ENCODE peak calls at places on chromosome 4, in nine cellular contexts. One of them, this sample, is unnamed.

GRCh38 chr4:102497986-102498385 is 3.2 kb upstream of the NFKB1 start:
- DNase-seq in upper lobe of left lung: no peak
- DNase-seq in AG09309: no peak
- DNase-seq in GM13977: no peak
- DNase-seq in left ventricle myocardium inferior: no peak
- DNase-seq in left lung: no peak
- DNase-seq in GM03348: no peak
- DNase-seq in K562: no peak
- DNase-seq in NCI-H1105: no peak
- DNase-seq in this sample: no peak

GRCh38 chr4:169116270-169116901 is 106.3 kb upstream of the CBR4 start:
- DNase-seq in upper lobe of left lung: no peak
- DNase-seq in AG09309: no peak
- DNase-seq in GM13977: no peak
- DNase-seq in left ventricle myocardium inferior: no peak
- DNase-seq in left lung: peak; percentile 72
- DNase-seq in GM03348: no peak
- DNase-seq in K562: no peak
- DNase-seq in NCI-H1105: no peak
- DNase-seq in this sample: no peak

GRCh38 chr4:114264452-114264851 is 285.0 kb upstream of the ARSJ start:
- DNase-seq in upper lobe of left lung: no peak
- DNase-seq in AG09309: no peak
- DNase-seq in GM13977: no peak
- DNase-seq in left ventricle myocardium inferior: no peak
- DNase-seq in left lung: no peak
- DNase-seq in GM03348: no peak
- DNase-seq in K562: no peak
- DNase-seq in NCI-H1105: no peak
- DNase-seq in this sample: no peak

GRCh38 chr4:8268901-8269534 is 536 bp upstream of the HTRA3 start:
- DNase-seq in upper lobe of left lung: no peak
- DNase-seq in AG09309: no peak
- DNase-seq in GM13977: no peak
- DNase-seq in left ventricle myocardium inferior: no peak
- DNase-seq in left lung: no peak
- DNase-seq in GM03348: no peak
- DNase-seq in K562: no peak
- DNase-seq in NCI-H1105: no peak
- DNase-seq in this sample: no peak

GRCh38 chr4:123600426-123600825 is 203.8 kb downstream of the SPRY1 start:
- DNase-seq in upper lobe of left lung: no peak
- DNase-seq in AG09309: no peak
- DNase-seq in GM13977: no peak
- DNase-seq in left ventricle myocardium inferior: no peak
- DNase-seq in left lung: no peak
- DNase-seq in GM03348: peak; percentile 16
- DNase-seq in K562: no peak
- DNase-seq in NCI-H1105: no peak
- DNase-seq in this sample: no peak

GRCh38 chr4:68904786-68905185 is 46.8 kb downstream of the UGT2A3 start:
- DNase-seq in upper lobe of left lung: no peak
- DNase-seq in AG09309: no peak
- DNase-seq in GM13977: peak; percentile 6
- DNase-seq in left ventricle myocardium inferior: no peak
- DNase-seq in left lung: no peak
- DNase-seq in GM03348: no peak
- DNase-seq in K562: no peak
- DNase-seq in NCI-H1105: no peak
- DNase-seq in this sample: no peak

GRCh38 chr4:86031927-86032326 is 327.9 kb downstream of the MAPK10 start:
- DNase-seq in upper lobe of left lung: no peak
- DNase-seq in AG09309: no peak
- DNase-seq in GM13977: no peak
- DNase-seq in left ventricle myocardium inferior: no peak
- DNase-seq in left lung: no peak
- DNase-seq in GM03348: no peak
- DNase-seq in K562: no peak
- DNase-seq in NCI-H1105: no peak
- DNase-seq in this sample: no peak

GRCh38 chr4:161714928-161715327 is 448.9 kb downstream of the FSTL5 start:
- DNase-seq in upper lobe of left lung: no peak
- DNase-seq in AG09309: no peak
- DNase-seq in GM13977: no peak
- DNase-seq in left ventricle myocardium inferior: no peak
- DNase-seq in left lung: no peak
- DNase-seq in GM03348: no peak
- DNase-seq in K562: no peak
- DNase-seq in NCI-H1105: no peak
- DNase-seq in this sample: no peak

GRCh38 chr4:116223059-116223732 is 862.2 kb downstream of the TRAM1L1 start:
- DNase-seq in upper lobe of left lung: no peak
- DNase-seq in AG09309: no peak
- DNase-seq in GM13977: no peak
- DNase-seq in left ventricle myocardium inferior: no peak
- DNase-seq in left lung: no peak
- DNase-seq in GM03348: no peak
- DNase-seq in K562: no peak
- DNase-seq in NCI-H1105: no peak
- DNase-seq in this sample: no peak

GRCh38 chr4:26860922-26861433 is 337 bp downstream of the STIM2 start:
- DNase-seq in upper lobe of left lung: peak; percentile 50
- DNase-seq in AG09309: no peak
- DNase-seq in GM13977: peak; percentile 42
- DNase-seq in left ventricle myocardium inferior: peak; percentile 55
- DNase-seq in left lung: peak; percentile 90
- DNase-seq in GM03348: peak; percentile 68
- DNase-seq in K562: no peak
- DNase-seq in NCI-H1105: no peak
- DNase-seq in this sample: peak; percentile 80

GRCh38 chr4:107069049-107069448 is 32.9 kb upstream of the DKK2 start:
- DNase-seq in upper lobe of left lung: no peak
- DNase-seq in AG09309: peak; percentile 43
- DNase-seq in GM13977: peak; percentile 20
- DNase-seq in left ventricle myocardium inferior: no peak
- DNase-seq in left lung: no peak
- DNase-seq in GM03348: peak; percentile 66
- DNase-seq in K562: no peak
- DNase-seq in NCI-H1105: no peak
- DNase-seq in this sample: no peak

GRCh38 chr4:21792736-21793135 is 155.8 kb downstream of the KCNIP4 start:
- DNase-seq in upper lobe of left lung: no peak
- DNase-seq in AG09309: no peak
- DNase-seq in GM13977: no peak
- DNase-seq in left ventricle myocardium inferior: no peak
- DNase-seq in left lung: no peak
- DNase-seq in GM03348: no peak
- DNase-seq in K562: no peak
- DNase-seq in NCI-H1105: no peak
- DNase-seq in this sample: no peak

GRCh38 chr4:12949719-12950118 is 534.4 kb downstream of the RAB28 start:
- DNase-seq in upper lobe of left lung: no peak
- DNase-seq in AG09309: no peak
- DNase-seq in GM13977: no peak
- DNase-seq in left ventricle myocardium inferior: no peak
- DNase-seq in left lung: no peak
- DNase-seq in GM03348: no peak
- DNase-seq in K562: no peak
- DNase-seq in NCI-H1105: no peak
- DNase-seq in this sample: no peak

GRCh38 chr4:23368081-23368697 is 521.7 kb downstream of the PPARGC1A start:
- DNase-seq in upper lobe of left lung: peak; percentile 56
- DNase-seq in AG09309: no peak
- DNase-seq in GM13977: no peak
- DNase-seq in left ventricle myocardium inferior: no peak
- DNase-seq in left lung: no peak
- DNase-seq in GM03348: no peak
- DNase-seq in K562: peak; percentile 26
- DNase-seq in NCI-H1105: no peak
- DNase-seq in this sample: no peak

GRCh38 chr4:107299646-107300045 is 263.5 kb upstream of the DKK2 start:
- DNase-seq in upper lobe of left lung: no peak
- DNase-seq in AG09309: no peak
- DNase-seq in GM13977: no peak
- DNase-seq in left ventricle myocardium inferior: no peak
- DNase-seq in left lung: no peak
- DNase-seq in GM03348: peak; percentile 3
- DNase-seq in K562: no peak
- DNase-seq in NCI-H1105: no peak
- DNase-seq in this sample: no peak

GRCh38 chr4:149113804-149114430 is 671.7 kb upstream of the NR3C2 start:
- DNase-seq in upper lobe of left lung: no peak
- DNase-seq in AG09309: peak; percentile 42
- DNase-seq in GM13977: no peak
- DNase-seq in left ventricle myocardium inferior: no peak
- DNase-seq in left lung: no peak
- DNase-seq in GM03348: peak; percentile 83
- DNase-seq in K562: no peak
- DNase-seq in NCI-H1105: no peak
- DNase-seq in this sample: no peak

GRCh38 chr4:3856604-3857204 is 90.5 kb downstream of the ADRA2C start:
- DNase-seq in upper lobe of left lung: no peak
- DNase-seq in AG09309: no peak
- DNase-seq in GM13977: no peak
- DNase-seq in left ventricle myocardium inferior: no peak
- DNase-seq in left lung: peak; percentile 51
- DNase-seq in GM03348: no peak
- DNase-seq in K562: no peak
- DNase-seq in NCI-H1105: no peak
- DNase-seq in this sample: no peak

GRCh38 chr4:30716671-30717207 is 3.4 kb upstream of the PCDH7 start:
- DNase-seq in upper lobe of left lung: no peak
- DNase-seq in AG09309: no peak
- DNase-seq in GM13977: peak; percentile 48
- DNase-seq in left ventricle myocardium inferior: no peak
- DNase-seq in left lung: no peak
- DNase-seq in GM03348: no peak
- DNase-seq in K562: no peak
- DNase-seq in NCI-H1105: peak; percentile 2
- DNase-seq in this sample: no peak

GRCh38 chr4:82287720-82288119 is 86.1 kb downstream of the HNRNPD start:
- DNase-seq in upper lobe of left lung: no peak
- DNase-seq in AG09309: no peak
- DNase-seq in GM13977: no peak
- DNase-seq in left ventricle myocardium inferior: no peak
- DNase-seq in left lung: no peak
- DNase-seq in GM03348: no peak
- DNase-seq in K562: no peak
- DNase-seq in NCI-H1105: no peak
- DNase-seq in this sample: no peak

GRCh38 chr4:41362647-41363383 is 106.1 kb downstream of the UCHL1 start:
- DNase-seq in upper lobe of left lung: no peak
- DNase-seq in AG09309: no peak
- DNase-seq in GM13977: no peak
- DNase-seq in left ventricle myocardium inferior: no peak
- DNase-seq in left lung: no peak
- DNase-seq in GM03348: no peak
- DNase-seq in K562: no peak
- DNase-seq in NCI-H1105: no peak
- DNase-seq in this sample: no peak

GRCh38 chr4:175246941-175247340 is 328.8 kb downstream of the ADAM29 start:
- DNase-seq in upper lobe of left lung: no peak
- DNase-seq in AG09309: no peak
- DNase-seq in GM13977: no peak
- DNase-seq in left ventricle myocardium inferior: no peak
- DNase-seq in left lung: no peak
- DNase-seq in GM03348: no peak
- DNase-seq in K562: no peak
- DNase-seq in NCI-H1105: no peak
- DNase-seq in this sample: no peak

GRCh38 chr4:176377705-176378302 is 58.0 kb downstream of the SPCS3 start:
- DNase-seq in upper lobe of left lung: no peak
- DNase-seq in AG09309: no peak
- DNase-seq in GM13977: peak; percentile 18
- DNase-seq in left ventricle myocardium inferior: no peak
- DNase-seq in left lung: no peak
- DNase-seq in GM03348: peak; percentile 27
- DNase-seq in K562: no peak
- DNase-seq in NCI-H1105: peak; percentile 12
- DNase-seq in this sample: no peak

GRCh38 chr4:108749119-108749518 is 13.7 kb downstream of the ETNPPL start:
- DNase-seq in upper lobe of left lung: no peak
- DNase-seq in AG09309: no peak
- DNase-seq in GM13977: no peak
- DNase-seq in left ventricle myocardium inferior: no peak
- DNase-seq in left lung: no peak
- DNase-seq in GM03348: no peak
- DNase-seq in K562: no peak
- DNase-seq in NCI-H1105: no peak
- DNase-seq in this sample: no peak